ENCODE peak calls at places on chromosomes 12 and 14, in six cellular contexts. One of them, this sample, is unnamed.

GRCh38 chr14:76201162-76201561 is 49.4 kb downstream of the GPATCH2L start:
- DNase-seq in hippocampal formation: no peak
- DNase-seq in hepatocyte: no peak
- DNase-seq in fibroblast of mammary gland: peak
- DNase-seq in A549: peak
- DNase-seq in astrocyte of the cerebellum: peak
- DNase-seq in this sample: peak

GRCh38 chr12:119247720-119248043 is 69.0 kb downstream of the HSPB8 start:
- DNase-seq in hippocampal formation: no peak
- DNase-seq in hepatocyte: no peak
- DNase-seq in fibroblast of mammary gland: no peak
- DNase-seq in A549: no peak
- DNase-seq in astrocyte of the cerebellum: no peak
- DNase-seq in this sample: no peak

GRCh38 chr14:105888151-105888550 is 361.8 kb downstream of the TMEM121 start:
- DNase-seq in hippocampal formation: no peak
- DNase-seq in hepatocyte: no peak
- DNase-seq in fibroblast of mammary gland: no peak
- DNase-seq in A549: no peak
- DNase-seq in astrocyte of the cerebellum: no peak
- DNase-seq in this sample: no peak

GRCh38 chr14:34489324-34489723 is 27.3 kb upstream of the SPTSSA start:
- DNase-seq in hippocampal formation: no peak
- DNase-seq in hepatocyte: no peak
- DNase-seq in fibroblast of mammary gland: peak
- DNase-seq in A549: no peak
- DNase-seq in astrocyte of the cerebellum: no peak
- DNase-seq in this sample: no peak

GRCh38 chr12:44285321-44285720 is 449.4 kb downstream of the TMEM117 start:
- DNase-seq in hippocampal formation: no peak
- DNase-seq in hepatocyte: no peak
- DNase-seq in fibroblast of mammary gland: no peak
- DNase-seq in A549: no peak
- DNase-seq in astrocyte of the cerebellum: no peak
- DNase-seq in this sample: no peak

GRCh38 chr12:93549174-93549573 is 23.3 kb upstream of the SOCS2 start:
- DNase-seq in hippocampal formation: no peak
- DNase-seq in hepatocyte: no peak
- DNase-seq in fibroblast of mammary gland: no peak
- DNase-seq in A549: no peak
- DNase-seq in astrocyte of the cerebellum: no peak
- DNase-seq in this sample: no peak

GRCh38 chr14:100570726-100571454 is 16.3 kb downstream of the BEGAIN start:
- DNase-seq in hippocampal formation: no peak
- DNase-seq in hepatocyte: no peak
- DNase-seq in fibroblast of mammary gland: no peak
- DNase-seq in A549: no peak
- DNase-seq in astrocyte of the cerebellum: no peak
- DNase-seq in this sample: no peak

GRCh38 chr14:101845496-101845895 is 84.0 kb downstream of the PPP2R5C start:
- DNase-seq in hippocampal formation: no peak
- DNase-seq in hepatocyte: no peak
- DNase-seq in fibroblast of mammary gland: no peak
- DNase-seq in A549: no peak
- DNase-seq in astrocyte of the cerebellum: no peak
- DNase-seq in this sample: no peak